ENCODE peak calls at places on chromosome 19, in four cellular contexts. Y, G, K and N are unnamed samples.

GRCh38 chr19:4816388-4817165 is 14.9 kb downstream of the TICAM1 start:
- DNase-seq in K (no peak), Y (no peak), G (no peak), N (no peak)

GRCh38 chr19:47756953-47757608 is 11.7 kb downstream of the NOP53 start:
- DNase-seq in K (no peak), Y (no peak), G (peak), N (no peak)

GRCh38 chr19:13026478-13026999 is 31.3 kb downstream of the NFIX start:
- DNase-seq in G (no peak), Y (no peak), K (no peak), N (peak)

GRCh38 chr19:36819130-36819630 is 19.0 kb downstream of the ZNF790 start:
- DNase-seq in G (no peak), K (no peak), Y (no peak), N (no peak)

GRCh38 chr19:39474139-39474620 is 6.5 kb upstream of the TIMM50 start:
- DNase-seq in Y (peak), K (no peak), G (peak), N (no peak)

GRCh38 chr19:49287141-49287540 is 37.9 kb downstream of the SLC6A16 start:
- DNase-seq in Y (no peak), K (no peak), G (no peak), N (no peak)

GRCh38 chr19:21022996-21023395 is 2.5 kb downstream of the ZNF430 start:
- DNase-seq in K (peak), Y (peak), G (no peak), N (peak)

GRCh38 chr19:38838208-38838985 is 6.8 kb upstream of the ECH1 start:
- DNase-seq in K (no peak), Y (peak), G (peak), N (no peak)

GRCh38 chr19:10292206-10292788 is 2.5 kb downstream of the ICAM5 start:
- DNase-seq in G (peak), K (no peak), Y (peak), N (no peak)

GRCh38 chr19:32646556-32646955 is 28.4 kb downstream of the ANKRD27 start:
- DNase-seq in G (no peak), Y (no peak), K (no peak), N (no peak)

GRCh38 chr19:54523403-54523802 is 20.8 kb downstream of the LAIR2 start:
- DNase-seq in K (peak), G (no peak), Y (no peak), N (no peak)

GRCh38 chr19:36891768-36892357 is 24.2 kb downstream of the ZNF829 start:
- DNase-seq in Y (no peak), G (no peak), K (no peak), N (no peak)

GRCh38 chr19:13554506-13555235 is 48.4 kb upstream of the CACNA1A start:
- DNase-seq in G (no peak), Y (no peak), K (no peak), N (no peak)

GRCh38 chr19:19223636-19224035 is 11.9 kb downstream of the NCAN start:
- DNase-seq in K (no peak), Y (no peak), G (no peak), N (no peak)

GRCh38 chr19:19226204-19226603 is 14.4 kb downstream of the NCAN start:
- DNase-seq in K (no peak), G (no peak), Y (no peak), N (no peak)

GRCh38 chr19:19224150-19224851 is 12.5 kb downstream of the NCAN start:
- DNase-seq in G (no peak), K (no peak), Y (no peak), N (no peak)

GRCh38 chr19:19226663-19227062 is 14.9 kb downstream of the NCAN start:
- DNase-seq in Y (no peak), G (no peak), K (no peak), N (no peak)

DNA sequence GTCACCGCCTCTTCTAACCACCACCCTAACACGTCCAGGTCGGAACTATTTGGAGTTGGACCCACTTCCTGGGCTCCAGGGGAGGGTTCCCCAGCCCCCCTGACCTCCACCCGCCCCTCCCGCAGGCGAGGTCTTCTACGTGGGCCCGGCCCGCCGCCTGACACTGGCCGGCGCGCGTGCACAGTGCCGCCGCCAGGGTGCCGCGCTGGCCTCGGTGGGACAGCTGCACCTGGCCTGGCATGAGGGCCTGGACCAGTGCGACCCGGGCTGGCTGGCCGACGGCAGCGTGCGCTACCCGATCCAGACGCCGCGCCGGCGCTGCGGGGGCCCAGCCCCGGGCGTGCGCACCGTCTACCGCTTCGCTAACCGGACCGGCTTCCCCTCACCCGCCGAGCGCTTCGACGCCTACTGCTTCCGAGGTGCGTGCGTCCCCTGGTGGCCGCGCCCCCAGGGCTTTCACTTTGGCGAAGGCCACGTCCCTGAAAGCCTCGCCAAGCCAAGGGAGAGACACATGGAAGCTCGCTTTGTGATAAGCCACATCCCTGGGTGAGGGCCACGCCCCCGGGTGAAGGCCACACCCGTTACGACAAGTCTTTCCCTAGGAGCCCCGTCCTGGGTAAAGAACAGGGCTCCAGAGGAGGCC is 13.2 kb downstream of the NCAN start:
- DNase-seq in G (peak), Y (peak), K (peak), N (no peak)
- H3K4me3 ChIP-seq in G (peak), Y (peak), K (no peak), N (peak)

GRCh38 chr19:41862445-41862986 is 2.5 kb downstream of the RPS19 start:
- DNase-seq in G (no peak), K (no peak), Y (no peak), N (no peak)
- H3K4me3 ChIP-seq in G (no peak), K (no peak), Y (no peak), N (peak)

DNA sequence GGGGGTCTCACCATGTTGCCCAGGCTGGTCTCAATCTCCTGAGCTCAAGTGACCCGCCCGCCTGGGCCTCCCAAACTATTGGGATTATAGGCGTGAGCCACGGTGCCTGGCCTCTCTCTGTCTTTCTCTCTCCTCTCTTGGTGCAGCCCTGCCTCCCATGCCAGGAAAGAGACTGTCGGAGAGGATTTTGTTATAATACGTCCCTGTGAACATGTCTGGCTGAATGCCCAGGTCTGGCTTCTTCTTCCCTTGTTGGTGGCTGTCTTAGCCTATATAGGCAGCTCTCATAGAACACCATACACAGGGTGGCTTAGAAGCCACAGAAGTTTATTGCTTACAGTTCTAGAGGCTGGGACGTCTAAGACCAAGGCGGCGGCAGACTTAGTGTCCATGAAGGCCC is 46.4 kb downstream of the PEX11G start:
- DNase-seq in G (no peak), Y (no peak), K (no peak), N (no peak)
- H3K4me3 ChIP-seq in G (no peak), Y (no peak), K (no peak), N (no peak)

GRCh38 chr19:2717638-2718541 is 3.3 kb downstream of the DIRAS1 start:
- DNase-seq in G (no peak), K (no peak), Y (no peak), N (no peak)

GRCh38 chr19:2719232-2719735 is 1.9 kb downstream of the DIRAS1 start:
- DNase-seq in K (no peak), Y (no peak), G (no peak), N (no peak)

GRCh38 chr19:2721570-2722540 is 683 bp upstream of the DIRAS1 start:
- DNase-seq in Y (no peak), K (no peak), G (no peak), N (no peak)

GRCh38 chr19:2720777-2721569 is at the start of gene DIRAS1:
- DNase-seq in Y (no peak), K (no peak), G (no peak), N (no peak)

GRCh38 chr19:2719910-2720776 is 1.0 kb downstream of the DIRAS1 start:
- DNase-seq in Y (no peak), K (no peak), G (no peak), N (no peak)
- H3K4me3 ChIP-seq in Y (no peak), K (peak), G (peak), N (peak)

GRCh38 chr19:31418055-31418454 is 68.8 kb upstream of the TSHZ3 start:
- DNase-seq in G (no peak), K (no peak), Y (no peak), N (no peak)

GRCh38 chr19:31419871-31420430 is 70.7 kb upstream of the TSHZ3 start:
- DNase-seq in G (no peak), K (no peak), Y (no peak), N (no peak)

GRCh38 chr19:31423896-31424295 is 74.7 kb upstream of the TSHZ3 start:
- DNase-seq in Y (no peak), K (no peak), G (no peak), N (no peak)

GRCh38 chr19:31418692-31419430 is 69.6 kb upstream of the TSHZ3 start:
- DNase-seq in K (no peak), Y (no peak), G (no peak), N (no peak)

GRCh38 chr19:31421856-31422255 is 72.6 kb upstream of the TSHZ3 start:
- DNase-seq in K (no peak), Y (no peak), G (no peak), N (no peak)
- H3K4me3 ChIP-seq in K (no peak), Y (no peak), G (no peak), N (no peak)

GRCh38 chr19:2084993-2085720 is 11.0 kb downstream of the MOB3A start:
- DNase-seq in K (no peak), Y (peak), G (peak), N (no peak)
- H3K4me3 ChIP-seq in K (no peak), Y (peak), G (peak), N (no peak)

DNA sequence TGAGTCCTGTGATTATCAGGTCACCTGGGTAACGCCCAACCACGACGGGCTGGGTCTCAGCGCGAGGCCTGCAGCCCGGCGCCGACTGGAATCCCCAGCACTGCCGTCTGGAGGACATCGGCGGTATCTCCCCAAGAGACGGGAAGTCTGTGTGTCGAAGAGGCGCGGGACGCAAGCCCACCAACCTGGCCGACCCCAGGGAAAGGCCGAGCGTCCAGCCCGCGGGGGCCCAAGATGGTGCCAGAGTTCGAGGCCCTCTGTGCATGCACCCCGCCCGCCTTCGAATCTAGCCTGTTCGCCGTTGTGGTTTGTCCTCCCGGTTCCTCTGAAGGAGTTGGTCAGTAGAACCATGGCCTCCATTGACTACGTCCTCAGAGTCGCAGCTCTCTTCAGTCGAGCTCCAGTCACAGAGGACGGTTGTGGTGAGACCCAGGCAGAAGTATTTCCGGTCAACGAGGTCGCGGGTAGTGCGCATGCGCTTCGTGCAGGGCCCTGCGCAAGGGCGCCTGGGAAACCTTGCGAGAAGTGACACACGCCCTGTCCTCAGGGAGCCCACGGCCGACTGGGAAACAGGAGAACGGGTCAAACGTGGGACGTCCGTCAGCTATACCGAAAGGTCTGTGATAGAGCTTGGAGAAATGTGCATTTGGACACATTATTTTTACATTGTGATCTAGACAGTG is 24.1 kb upstream of the PEG3 start:
- DNase-seq in Y (no peak), K (no peak), G (no peak), N (no peak)
- H3K4me3 ChIP-seq in Y (no peak), K (no peak), G (no peak), N (no peak)

GRCh38 chr19:50896591-50897190 is 14.5 kb downstream of the KLK4 start:
- DNase-seq in G (peak), Y (no peak), K (no peak), N (peak)
- H3K4me3 ChIP-seq in G (no peak), Y (no peak), K (no peak), N (no peak)